ENCODE peak calls at places on chromosomes 11 and 22, in eight cellular contexts. F is GM18507, N is memory B cell, Q is HuH-7.5, O is T-helper 9 cell, R is AG04449, B is fibroblast of lung, E is kidney. V is an unnamed sample.

GRCh38 chr11:33402066-33402465 is 144.9 kb downstream of the HIPK3 start:
- DNase-seq in F (no peak), N (no peak), Q (no peak), O (no peak), R (no peak), B (no peak), E (no peak), V (no peak)

GRCh38 chr22:25054943-25055511 is 102.5 kb downstream of the KIAA1671 start:
- DNase-seq in F (no peak), N (no peak), Q (no peak), O (no peak), R (no peak), B (no peak), E (no peak), V (no peak)

GRCh38 chr11:13939952-13940610 is 22.4 kb upstream of the SPON1 start:
- DNase-seq in F (no peak), N (no peak), Q (no peak), O (no peak), R (no peak), B (no peak), E (no peak), V (no peak)

GRCh38 chr11:67585911-67586310 is 2.3 kb downstream of the GSTP1 start:
- DNase-seq in F (no peak), N (no peak), Q (no peak), O (no peak), R (no peak), B (no peak), E (no peak), V (no peak)

GRCh38 chr22:26590525-26590858 is 560 bp upstream of the TPST2 start:
- DNase-seq in F (no peak), N (no peak), Q (no peak), O (no peak), R (no peak), B (peak; percentile 30), E (no peak), V (no peak)

GRCh38 chr22:37676691-37677627 is 1.5 kb downstream of the LGALS1 start:
- DNase-seq in F (no peak), N (peak; percentile 88), Q (peak; percentile 72), O (peak; percentile 91), R (peak; percentile 87), B (peak; percentile 97), E (peak; percentile 95), V (peak; percentile 93)

GRCh38 chr11:32006799-32007388 is 84.0 kb upstream of the RCN1 start:
- DNase-seq in F (no peak), N (no peak), Q (peak; percentile 34), O (no peak), R (peak; percentile 5), B (peak; percentile 55), E (no peak), V (no peak)

GRCh38 chr11:68120212-68121066 is 749 bp downstream of the CHKA start:
- DNase-seq in F (no peak), N (peak; percentile 28), Q (peak; percentile 88), O (peak; percentile 44), R (no peak), B (peak; percentile 18), E (peak; percentile 91), V (peak; percentile 63)

GRCh38 chr11:123429851-123430735 is at the start of gene GRAMD1B:
- DNase-seq in F (peak; percentile 32), N (no peak), Q (no peak), O (peak; percentile 63), R (peak; percentile 71), B (peak; percentile 25), E (peak; percentile 81), V (peak; percentile 77)

GRCh38 chr11:13337986-13338436 is 60.4 kb downstream of the BMAL1 start:
- DNase-seq in F (no peak), N (no peak), Q (no peak), O (no peak), R (peak; percentile 23), B (peak; percentile 82), E (no peak), V (no peak)

GRCh38 chr11:3207530-3208189 is 11.0 kb downstream of the MRGPRG start:
- DNase-seq in F (no peak), N (no peak), Q (no peak), O (no peak), R (no peak), B (no peak), E (peak; percentile 43), V (no peak)

GRCh38 chr11:132312616-132313210 is 942.3 kb downstream of the NTM start:
- DNase-seq in F (no peak), N (no peak), Q (no peak), O (no peak), R (no peak), B (peak; percentile 38), E (no peak), V (no peak)

GRCh38 chr11:35039076-35039475 is 99.9 kb upstream of the CD44 start:
- DNase-seq in F (no peak), N (no peak), Q (no peak), O (no peak), R (no peak), B (no peak), E (no peak), V (no peak)

GRCh38 chr11:58781345-58781744 is 49.6 kb upstream of the GLYAT start:
- DNase-seq in F (no peak), N (no peak), Q (no peak), O (no peak), R (no peak), B (no peak), E (no peak), V (no peak)

GRCh38 chr11:15829312-15829711 is 527.0 kb downstream of the SOX6 start:
- DNase-seq in F (no peak), N (no peak), Q (no peak), O (no peak), R (no peak), B (no peak), E (no peak), V (no peak)

GRCh38 chr11:47508595-47509555 is 44.1 kb downstream of the CELF1 start:
- DNase-seq in F (no peak), N (no peak), Q (no peak), O (no peak), R (no peak), B (no peak), E (no peak), V (peak; percentile 20)

GRCh38 chr11:16301462-16301861 is 54.9 kb downstream of the SOX6 start:
- DNase-seq in F (no peak), N (no peak), Q (no peak), O (no peak), R (no peak), B (no peak), E (no peak), V (no peak)

GRCh38 chr11:8079111-8079675 is 1.8 kb upstream of the TUB start:
- DNase-seq in F (no peak), N (no peak), Q (no peak), O (no peak), R (no peak), B (no peak), E (no peak), V (no peak)

GRCh38 chr11:91248199-91248807 is 976.3 kb upstream of the FAT3 start:
- DNase-seq in F (no peak), N (no peak), Q (peak; percentile 4), O (no peak), R (no peak), B (peak; percentile 72), E (no peak), V (no peak)

V was measured in GM06990.